ENCODE peak calls at places on chromosomes 12 and 14, in ten cellular contexts. K, Y, V, Q, C, M, E, L, J and U are unnamed samples.

GRCh38 chr12:27866382-27867101 is 86.5 kb upstream of the MANSC4 start:
- DNase-seq in C (peak; percentile 57), K (no peak), E (no peak), L (no peak), Y (no peak), M (peak; percentile 70), V (peak; percentile 33), J (peak; percentile 34), Q (peak; percentile 28), U (no peak)

GRCh38 chr14:38128640-38129039 is 79.1 kb upstream of the SSTR1 start:
- DNase-seq in V (no peak), Y (no peak), L (no peak), E (no peak), C (no peak), Q (no peak), J (no peak), M (no peak), K (no peak), U (no peak)

GRCh38 chr14:106564058-106564643 is 1037.8 kb downstream of the TMEM121 start:
- DNase-seq in Q (no peak), V (no peak), K (no peak), C (no peak), E (no peak), L (no peak), Y (no peak), J (peak; percentile 16), M (no peak), U (no peak)

GRCh38 chr12:27345376-27345775 is 12.7 kb downstream of the BMAL2 start:
- DNase-seq in M (no peak), V (no peak), J (peak; percentile 18), Y (no peak), Q (no peak), L (no peak), C (no peak), E (no peak), K (no peak), U (no peak)

GRCh38 chr12:95146767-95147166 is 70.5 kb downstream of the FGD6 start:
- DNase-seq in C (no peak), J (no peak), L (no peak), V (no peak), K (no peak), M (no peak), Y (no peak), E (no peak), Q (no peak), U (no peak)

GRCh38 chr14:79997509-79998210 is 213.6 kb downstream of the DIO2 start:
- DNase-seq in L (no peak), K (no peak), E (no peak), J (peak; percentile 48), Y (no peak), C (no peak), V (peak; percentile 83), M (no peak), Q (no peak), U (no peak)

GRCh38 chr12:122646568-122647220 is 56.5 kb downstream of the HCAR2 start:
- DNase-seq in Y (no peak), L (no peak), J (peak; percentile 76), E (no peak), K (no peak), M (peak; percentile 88), C (peak; percentile 95), Q (peak; percentile 51), V (no peak), U (peak; percentile 70)

GRCh38 chr12:93060666-93061413 is 131.7 kb upstream of the EEA1 start:
- DNase-seq in Q (peak; percentile 76), L (peak; percentile 54), M (peak; percentile 57), V (no peak), E (peak; percentile 62), C (peak; percentile 75), J (no peak), K (no peak), Y (no peak), U (peak; percentile 42)

GRCh38 chr12:75208851-75209781 is 523 bp downstream of the KCNC2 start:
- DNase-seq in Q (peak; percentile 37), C (peak; percentile 57), L (no peak), V (peak; percentile 25), J (no peak), Y (no peak), K (peak; percentile 64), E (no peak), M (peak; percentile 18), U (no peak)

GRCh38 chr12:27334052-27334720 is 1.6 kb downstream of the BMAL2 start:
- DNase-seq in Q (no peak), J (peak; percentile 32), C (no peak), L (no peak), K (no peak), M (no peak), V (no peak), Y (no peak), E (no peak), U (no peak)

GRCh38 chr14:37842106-37842505 is 246.7 kb downstream of the TTC6 start:
- DNase-seq in Y (no peak), E (no peak), C (no peak), J (no peak), M (no peak), Q (no peak), L (no peak), V (no peak), K (no peak), U (no peak)

GRCh38 chr12:34400423-34400881 is 378.2 kb downstream of the ALG10 start:
- DNase-seq in Y (peak; percentile 74), V (no peak), E (peak; percentile 6), Q (no peak), J (no peak), K (peak; percentile 53), M (no peak), L (peak; percentile 3), C (no peak), U (no peak)

GRCh38 chr12:76764856-76765255 is 941 bp downstream of the ZDHHC17 start:
- DNase-seq in Q (peak; percentile 27), L (no peak), Y (no peak), E (no peak), M (peak; percentile 28), J (peak; percentile 18), V (no peak), K (no peak), C (peak; percentile 33), U (no peak)

GRCh38 chr12:89610366-89610765 is 84.5 kb upstream of the POC1B start:
- DNase-seq in K (no peak), E (no peak), C (no peak), Y (no peak), M (no peak), J (no peak), V (no peak), Q (peak; percentile 8), L (no peak), U (no peak)

GRCh38 chr12:132313182-132313581 is 16.2 kb downstream of the GALNT9 start:
- DNase-seq in C (no peak), M (no peak), K (no peak), Y (no peak), J (no peak), L (no peak), E (no peak), V (no peak), Q (no peak), U (no peak)

GRCh38 chr14:29709490-29709889 is 218.2 kb downstream of the PRKD1 start:
- DNase-seq in M (peak; percentile 46), V (no peak), K (no peak), E (no peak), C (peak; percentile 25), Q (peak; percentile 81), L (no peak), J (no peak), Y (no peak), U (no peak)

GRCh38 chr12:5276327-5276880 is 155.5 kb upstream of the NTF3 start:
- DNase-seq in Y (no peak), L (no peak), M (no peak), E (no peak), C (no peak), K (no peak), J (no peak), V (no peak), Q (no peak), U (no peak)
- H3K4me3 ChIP-seq in Y (no peak overlapping the region), L (no peak overlapping the region), M (no peak overlapping the region), E (no peak overlapping the region), C (no peak overlapping the region), K (no peak overlapping the region), J (no peak overlapping the region), V (no peak overlapping the region), Q (no peak overlapping the region), U (no peak overlapping the region)

GRCh38 chr12:127516467-127516866 is 750.5 kb upstream of the TMEM132C start:
- DNase-seq in M (peak; percentile 10), Y (no peak), K (no peak), E (no peak), C (peak; percentile 66), L (no peak), Q (peak; percentile 43), J (peak; percentile 70), V (no peak), U (no peak)

GRCh38 chr12:127515941-127516340 is 751.0 kb upstream of the TMEM132C start:
- DNase-seq in C (peak; percentile 58), J (peak; percentile 27), L (no peak), V (no peak), Q (peak; percentile 33), M (peak; percentile 10), E (no peak), Y (no peak), K (no peak), U (no peak)

GRCh38 chr12:127519766-127520165 is 747.2 kb upstream of the TMEM132C start:
- DNase-seq in Y (no peak), V (no peak), J (no peak), C (no peak), E (no peak), Q (no peak), L (no peak), M (no peak), K (no peak), U (no peak)
- TF ChIP-seq CTCF in Y (no peak), V (no peak), J (no peak), C (no peak), E (no peak), Q (no peak), L (no peak), M (no peak), K (no peak), U (no peak)

GRCh38 chr12:31228811-31229792 is 96.8 kb downstream of the SINHCAF start:
- DNase-seq in Y (no peak), Q (no peak), J (no peak), E (no peak), K (no peak), M (no peak), C (no peak), V (no peak), L (peak; percentile 42), U (no peak)
- H3K4me3 ChIP-seq in Y (no peak overlapping the region), Q (no peak overlapping the region), J (no peak overlapping the region), E (no peak overlapping the region), K (no peak overlapping the region), M (no peak overlapping the region), C (no peak overlapping the region), V (no peak overlapping the region), L (no peak overlapping the region), U (no peak overlapping the region)

DNA sequence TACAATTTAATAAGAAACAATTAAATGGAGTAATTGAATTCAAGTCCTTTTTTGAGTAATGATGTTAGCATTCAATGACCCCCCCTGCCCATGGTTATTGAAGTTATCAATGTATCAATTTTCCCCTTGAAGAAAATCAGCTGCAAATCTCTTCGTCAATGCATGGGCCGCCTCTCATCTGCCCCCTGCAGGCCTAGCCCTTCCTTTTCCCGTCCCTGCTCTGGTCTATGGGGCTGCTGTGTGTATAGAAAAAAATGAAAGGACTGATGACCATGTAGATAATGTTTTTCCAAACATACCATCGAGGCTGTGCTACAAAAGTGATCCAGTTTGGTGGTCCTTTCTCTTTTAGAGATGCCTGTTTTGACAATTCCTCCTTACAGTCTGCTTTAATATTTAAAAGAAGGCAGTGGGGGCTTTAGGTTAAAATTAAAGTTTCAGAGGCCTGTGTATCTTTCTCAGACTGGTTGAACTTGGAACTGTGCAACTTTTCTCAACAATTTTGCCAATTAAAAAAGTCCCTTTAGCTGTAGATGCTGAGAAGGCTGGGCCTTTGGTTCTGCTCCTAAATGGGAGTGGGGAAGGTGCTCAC is 98.4 kb downstream of the APAF1 start:
- DNase-seq in L (no peak), M (peak; percentile 22), E (no peak), C (peak; percentile 19), J (peak; percentile 35), Q (no peak), K (no peak), Y (no peak), V (no peak), U (no peak)
- TF ChIP-seq CTCF in L (no peak), M (peak; percentile 54), E (no peak), C (peak; percentile 32), J (peak; percentile 78), Q (peak; percentile 38), K (no peak), Y (no peak), V (peak; percentile 63), U (peak; percentile 68)